ENCODE peak calls at places on chromosomes 12 and 14, in five cellular contexts. N, C, R, T and E are unnamed samples.
A peak's percentile ranks its signal among the peaks of the same experiment; 100 is the strongest.

GRCh38 chr12:121668750-121669524 is 517 bp downstream of the MORN3 start:
- DNase-seq in R (no peak), C (peak; percentile 72), T (no peak), N (peak; percentile 33), E (peak; percentile 57)

GRCh38 chr14:69049675-69050074 is 70.6 kb upstream of the ACTN1 start:
- DNase-seq in N (no peak), R (no peak), C (no peak), T (no peak), E (no peak)

GRCh38 chr12:123076604-123077297 is 74.1 kb downstream of the PITPNM2 start:
- DNase-seq in R (no peak), C (peak; percentile 40), T (no peak), N (no peak), E (no peak)

GRCh38 chr12:13179159-13180074 is 17.1 kb upstream of the EMP1 start:
- DNase-seq in C (peak; percentile 73), R (no peak), N (peak; percentile 71), T (no peak), E (peak; percentile 98)

GRCh38 chr12:85669911-85670310 is 166.3 kb downstream of the RASSF9 start:
- DNase-seq in N (no peak), T (no peak), C (no peak), R (no peak), E (no peak)

GRCh38 chr12:120110550-120111501 is 5.7 kb downstream of the RAB35 start:
- DNase-seq in T (no peak), N (peak; percentile 58), R (peak; percentile 28), C (peak; percentile 77), E (peak; percentile 82)

GRCh38 chr14:35821546-35822411 is 4.4 kb upstream of the BRMS1L start:
- DNase-seq in T (no peak), N (no peak), C (peak; percentile 42), R (no peak), E (peak; percentile 69)

GRCh38 chr12:88448337-88448944 is 131.8 kb downstream of the KITLG start:
- DNase-seq in N (no peak), R (no peak), T (no peak), C (no peak), E (no peak)

GRCh38 chr14:97978336-97978735 is 1181.2 kb downstream of the VRK1 start:
- DNase-seq in T (peak; percentile 28), C (peak; percentile 2), R (peak; percentile 37), N (peak; percentile 78), E (peak; percentile 35)

GRCh38 chr14:41285193-41285748 is 321.4 kb upstream of the LRFN5 start:
- DNase-seq in T (no peak), N (no peak), R (no peak), C (peak; percentile 1), E (peak; percentile 37)

GRCh38 chr14:59268011-59268410 is 79.5 kb downstream of the DAAM1 start:
- DNase-seq in R (no peak), N (no peak), C (no peak), T (no peak), E (no peak)

GRCh38 chr12:94621662-94622359 is 28.5 kb downstream of the TMCC3 start:
- DNase-seq in R (no peak), N (peak; percentile 32), T (no peak), C (no peak), E (no peak)

GRCh38 chr14:44607701-44608100 is 100.6 kb upstream of the FSCB start:
- DNase-seq in C (no peak), T (no peak), N (no peak), R (no peak), E (no peak)

GRCh38 chr14:79487632-79488031 is 723.7 kb downstream of the DIO2 start:
- DNase-seq in N (no peak), C (no peak), T (no peak), R (no peak), E (no peak)

GRCh38 chr12:96247567-96247962 is 53.4 kb downstream of the ELK3 start:
- DNase-seq in R (no peak), T (no peak), C (no peak), N (no peak), E (no peak)

GRCh38 chr12:40049268-40049667 is 56.6 kb downstream of the SLC2A13 start:
- DNase-seq in C (no peak), R (no peak), T (no peak), N (no peak), E (no peak)

GRCh38 chr12:76303365-76303764 is 44.9 kb downstream of the BBS10 start:
- DNase-seq in R (no peak), N (no peak), T (no peak), C (no peak), E (no peak)

GRCh38 chr14:53836546-53836945 is 120.1 kb downstream of the BMP4 start:
- DNase-seq in R (no peak), N (no peak), C (no peak), T (no peak), E (no peak)

GRCh38 chr14:22886500-22887259 is 3.7 kb downstream of the REM2 start:
- DNase-seq in R (no peak), C (peak; percentile 89), N (peak; percentile 87), T (peak; percentile 5), E (no peak)

GRCh38 chr12:8065991-8066594 is at the start of gene C3AR1:
- DNase-seq in C (peak; percentile 28), R (no peak), T (no peak), N (peak; percentile 44), E (peak; percentile 86)

GRCh38 chr14:101584049-101584859 is 23.0 kb downstream of the DIO3 start:
- DNase-seq in C (no peak), T (no peak), R (no peak), N (no peak), E (no peak)

GRCh38 chr14:75295491-75296338 is 17.1 kb downstream of the FOS start:
- DNase-seq in T (peak; percentile 44), R (peak; percentile 66), N (peak; percentile 89), C (peak; percentile 72), E (peak; percentile 88)

GRCh38 chr14:79118291-79118690 is 948.1 kb downstream of the NRXN3 start:
- DNase-seq in T (no peak), N (no peak), C (no peak), R (no peak), E (no peak)

GRCh38 chr12:5201554-5202243 is 158.0 kb downstream of the KCNA5 start:
- DNase-seq in C (no peak), N (no peak), R (no peak), T (no peak), E (peak; percentile 11)

GRCh38 chr12:3743803-3744202 is 9.1 kb downstream of the CRACR2A start:
- DNase-seq in T (no peak), R (no peak), N (no peak), C (no peak), E (no peak)